ENCODE peak calls at places on chromosomes 6 and 20, in nine cellular contexts. Z is BJ, N is PC-9, M is endothelial cell, T is bronchial epithelial cell, U is heart right ventricle, X is foreskin fibroblast, B is fibroblast of lung, J is lung. C is an unnamed sample.

GRCh38 chr20:1391640-1392442 is 1.0 kb downstream of the FKBP1A start:
- DNase-seq in Z (no peak), B (peak), U (no peak), N (no peak), J (no peak), X (peak), M (peak), T (peak), C (no peak)

GRCh38 chr6:137497722-137498463 is 3.7 kb upstream of the OLIG3 start:
- DNase-seq in N (no peak), U (no peak), X (peak), Z (no peak), T (no peak), B (no peak), J (no peak), M (no peak), C (no peak)

GRCh38 chr6:3259491-3259958 is 778 bp downstream of the PSMG4 start:
- DNase-seq in Z (no peak), J (no peak), X (peak), N (no peak), B (peak), M (peak), T (peak), U (peak), C (no peak)

GRCh38 chr20:51171141-51171540 is 148.2 kb upstream of the KCNG1 start:
- DNase-seq in U (no peak), Z (no peak), B (no peak), T (peak), J (no peak), M (no peak), N (no peak), X (no peak), C (no peak)

GRCh38 chr20:34461779-34462087 is 54.5 kb upstream of the DYNLRB1 start:
- DNase-seq in B (peak), Z (no peak), J (no peak), M (no peak), U (no peak), N (no peak), X (peak), T (no peak), C (no peak)

GRCh38 chr6:166776571-166776970 is 149.5 kb upstream of the RPS6KA2 start:
- DNase-seq in Z (no peak), B (no peak), J (peak), M (peak), U (no peak), T (no peak), X (no peak), N (no peak), C (no peak)

GRCh38 chr6:20680697-20681165 is 146.5 kb downstream of the CDKAL1 start:
- DNase-seq in Z (no peak), J (no peak), B (no peak), X (peak), T (no peak), U (no peak), N (no peak), M (no peak), C (no peak)

GRCh38 chr20:63955846-63956663 is at the start of gene UCKL1:
- DNase-seq in M (peak), X (peak), Z (peak), B (peak), J (peak), N (peak), U (peak), T (peak), C (peak)

GRCh38 chr6:23111984-23112383 is 542.6 kb downstream of the HDGFL1 start:
- DNase-seq in J (no peak), N (no peak), X (peak), U (no peak), Z (peak), B (peak), T (no peak), M (no peak), C (no peak)

GRCh38 chr6:123838612-123839279 is 35.1 kb downstream of the NKAIN2 start:
- DNase-seq in J (no peak), U (no peak), N (no peak), T (no peak), B (no peak), Z (no peak), M (peak), X (no peak), C (no peak)

GRCh38 chr6:87784690-87785089 is 82.7 kb upstream of the AKIRIN2 start:
- DNase-seq in M (no peak), J (peak), Z (no peak), X (no peak), U (no peak), N (no peak), B (no peak), T (no peak), C (no peak)

GRCh38 chr6:140062042-140063041 is 687.9 kb upstream of the CITED2 start:
- DNase-seq in X (peak), T (peak), M (no peak), B (peak), U (peak), Z (peak), J (peak), N (peak), C (no peak)

DNA sequence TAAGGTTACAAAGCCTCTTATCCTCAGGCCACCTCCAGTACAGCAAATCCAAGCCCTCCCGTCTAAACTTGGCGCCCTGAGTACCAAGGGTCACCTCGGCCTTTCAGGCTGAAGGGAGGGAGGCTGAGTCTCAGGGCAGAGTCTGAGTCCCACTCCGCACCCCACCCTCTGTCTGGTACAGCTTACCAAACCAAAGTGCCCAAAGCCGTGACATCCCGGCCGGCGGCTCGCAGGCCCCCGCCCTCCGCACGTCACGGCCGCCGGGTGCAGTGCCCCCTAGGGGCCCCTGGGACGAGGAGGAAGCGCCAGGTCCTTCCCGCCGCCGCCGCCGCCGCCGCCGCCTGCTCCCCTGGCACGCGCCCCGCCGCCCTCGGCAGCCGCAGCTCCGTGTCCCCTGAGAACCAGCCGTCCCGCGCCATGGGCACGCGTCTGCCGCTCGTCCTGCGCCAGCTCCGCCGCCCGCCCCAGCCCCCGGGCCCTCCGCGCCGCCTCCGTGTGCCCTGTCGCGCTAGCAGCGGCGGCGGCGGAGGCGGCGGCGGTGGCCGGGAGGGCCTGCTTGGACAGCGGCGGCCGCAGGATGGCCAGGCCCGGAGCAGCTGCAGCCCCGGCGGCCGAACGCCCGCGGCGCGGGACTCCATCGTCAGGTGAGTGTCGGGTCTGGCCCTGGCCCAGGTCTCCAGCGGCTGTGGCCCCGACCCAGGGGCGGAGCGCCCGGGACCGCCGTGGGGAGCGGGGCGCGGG is at the start of gene MTHFD1L:
- DNase-seq in X (peak), Z (peak), J (peak), M (peak), N (peak), T (peak), B (peak), U (peak), C (peak)
- TF ChIP-seq CTCF in X (peak), Z (peak), J (peak), M (peak), N (peak), T (peak), B (peak), U (peak), C (peak)

GRCh38 chr20:25315418-25316210 is 67.7 kb downstream of the PYGB start:
- DNase-seq in J (no peak), B (peak), X (peak), N (peak), T (no peak), U (no peak), Z (no peak), M (no peak), C (no peak)
- TF ChIP-seq CTCF in J (no peak), B (no peak), X (no peak), N (no peak), T (no peak), U (no peak), Z (no peak), M (no peak), C (no peak)

DNA sequence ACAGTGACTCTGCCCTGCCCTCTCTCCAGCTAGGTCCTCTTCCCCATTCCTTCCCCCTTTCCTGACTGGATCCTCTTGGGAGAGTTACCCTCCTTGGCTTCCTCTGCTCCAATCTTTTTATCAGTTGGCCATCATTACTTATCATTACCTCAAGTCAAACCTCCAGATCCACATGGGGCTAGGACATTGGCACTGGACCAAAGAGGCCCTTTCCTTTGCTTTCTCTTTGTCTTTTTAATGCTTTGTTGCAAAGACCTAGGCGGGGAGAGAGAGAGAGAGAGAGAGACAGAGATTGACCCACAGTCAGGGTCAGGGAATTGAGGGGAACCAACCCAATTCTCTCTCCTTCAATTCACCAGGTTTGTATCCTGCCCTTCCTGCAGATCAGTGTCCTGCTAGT is 3.6 kb upstream of the VEGFA start:
- DNase-seq in J (no peak), T (no peak), N (no peak), U (no peak), B (no peak), Z (no peak), M (no peak), X (no peak), C (no peak)
- TF ChIP-seq CTCF in J (no peak), T (no peak), N (no peak), U (no peak), B (no peak), Z (no peak), M (no peak), X (no peak), C (no peak)

DNA sequence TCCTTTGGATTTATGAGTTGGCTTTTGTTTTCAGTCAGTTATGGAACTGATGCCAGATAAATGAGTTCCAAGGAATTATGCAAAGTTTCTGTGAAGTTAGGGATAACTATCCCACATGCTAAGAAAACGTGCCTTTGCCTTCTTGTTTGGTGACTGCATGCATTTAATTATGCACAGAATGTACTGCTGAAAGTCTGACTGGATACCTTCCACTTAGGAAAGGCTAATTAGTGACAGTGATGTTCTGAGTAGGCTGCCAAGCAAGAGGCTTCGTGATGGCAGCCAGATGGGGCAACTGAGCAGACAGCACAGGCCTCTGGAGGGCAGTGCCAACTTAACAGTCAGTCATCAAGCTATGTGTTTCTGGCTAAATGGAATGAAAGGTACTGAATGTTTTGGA is 289.9 kb downstream of the CD109 start:
- DNase-seq in B (peak), J (no peak), Z (peak), M (no peak), N (no peak), T (peak), X (peak), U (no peak), C (no peak)
- TF ChIP-seq CTCF in B (peak), J (no peak), Z (peak), M (no peak), N (no peak), T (peak), X (peak), U (peak), C (no peak)

GRCh38 chr20:48891235-48892048 is 30.1 kb upstream of the ARFGEF2 start:
- DNase-seq in M (no peak), J (no peak), X (no peak), B (no peak), N (no peak), T (no peak), Z (no peak), U (no peak), C (no peak)
- TF ChIP-seq CTCF in M (no peak), J (no peak), X (no peak), B (no peak), N (no peak), T (no peak), Z (no peak), U (no peak), C (no peak)

GRCh38 chr6:100126682-100127484 is 132.9 kb upstream of the MCHR2 start:
- DNase-seq in B (no peak), Z (no peak), X (peak), U (no peak), M (no peak), N (no peak), J (no peak), T (no peak), C (no peak)
- TF ChIP-seq CTCF in B (no peak), Z (no peak), X (no peak), U (no peak), M (no peak), N (no peak), J (no peak), T (no peak), C (peak)

GRCh38 chr6:89369009-89369408 is 16.5 kb upstream of the UBE2J1 start:
- DNase-seq in J (peak), N (peak), T (peak), X (peak), Z (no peak), B (peak), U (peak), M (peak), C (no peak)
- TF ChIP-seq CTCF in J (peak), N (peak), T (peak), X (peak), Z (peak), B (peak), U (peak), M (no peak), C (peak)